ENCODE peak calls at places on chromosomes 16 and 17, in five cellular contexts. One of them, this sample, is unnamed.

GRCh38 chr17:19263621-19264010 is 26.4 kb downstream of the EPN2 start:
- DNase-seq in neuronal stem cell: no peak
- DNase-seq in IMR-90: peak
- DNase-seq in mesenchymal stem cell: peak
- DNase-seq in H1: no peak
- DNase-seq in this sample: no peak

GRCh38 chr17:42429726-42430464 is 6.8 kb upstream of the CAVIN1 start:
- DNase-seq in neuronal stem cell: no peak
- DNase-seq in IMR-90: no peak
- DNase-seq in mesenchymal stem cell: no peak
- DNase-seq in H1: no peak
- DNase-seq in this sample: no peak

GRCh38 chr17:63774141-63774981 is at the start of gene DDX42:
- DNase-seq in neuronal stem cell: no peak
- DNase-seq in IMR-90: peak
- DNase-seq in mesenchymal stem cell: peak
- DNase-seq in H1: no peak
- DNase-seq in this sample: peak

GRCh38 chr16:50797456-50797855 is 55.6 kb downstream of the CYLD start:
- DNase-seq in neuronal stem cell: no peak
- DNase-seq in IMR-90: peak
- DNase-seq in mesenchymal stem cell: no peak
- DNase-seq in H1: no peak
- DNase-seq in this sample: no peak

GRCh38 chr17:58630883-58631522 is 60.8 kb downstream of the TEX14 start:
- DNase-seq in neuronal stem cell: peak
- DNase-seq in IMR-90: no peak
- DNase-seq in mesenchymal stem cell: peak
- DNase-seq in H1: peak
- DNase-seq in this sample: peak

GRCh38 chr17:13002761-13003453 is 14.9 kb downstream of the ELAC2 start:
- DNase-seq in neuronal stem cell: peak
- DNase-seq in IMR-90: peak
- DNase-seq in mesenchymal stem cell: peak
- DNase-seq in H1: peak
- DNase-seq in this sample: peak

GRCh38 chr16:78629173-78629572 is 529.7 kb downstream of the WWOX start:
- DNase-seq in neuronal stem cell: no peak
- DNase-seq in IMR-90: no peak
- DNase-seq in mesenchymal stem cell: peak
- DNase-seq in H1: no peak
- DNase-seq in this sample: no peak

GRCh38 chr17:32357615-32358014 is 7.7 kb downstream of the ZNF207 start:
- DNase-seq in neuronal stem cell: no peak
- DNase-seq in IMR-90: no peak
- DNase-seq in mesenchymal stem cell: no peak
- DNase-seq in H1: no peak
- DNase-seq in this sample: no peak

GRCh38 chr16:77171750-77172635 is 19.0 kb upstream of the MON1B start:
- DNase-seq in neuronal stem cell: peak
- DNase-seq in IMR-90: peak
- DNase-seq in mesenchymal stem cell: peak
- DNase-seq in H1: no peak
- DNase-seq in this sample: no peak

GRCh38 chr16:48291303-48291702 is 44.0 kb upstream of the ABCC11 start:
- DNase-seq in neuronal stem cell: no peak
- DNase-seq in IMR-90: peak
- DNase-seq in mesenchymal stem cell: no peak
- DNase-seq in H1: no peak
- DNase-seq in this sample: no peak

GRCh38 chr17:11279776-11280344 is 38.8 kb downstream of the SHISA6 start:
- DNase-seq in neuronal stem cell: no peak
- DNase-seq in IMR-90: no peak
- DNase-seq in mesenchymal stem cell: no peak
- DNase-seq in H1: no peak
- DNase-seq in this sample: peak

GRCh38 chr16:74025-74424 is 1.6 kb upstream of the RHBDF1 start:
- DNase-seq in neuronal stem cell: no peak
- DNase-seq in IMR-90: no peak
- DNase-seq in mesenchymal stem cell: no peak
- DNase-seq in H1: no peak
- DNase-seq in this sample: no peak
- H2BK15ac ChIP-seq in neuronal stem cell: peak
- H2BK15ac ChIP-seq in IMR-90: peak
- H2BK15ac ChIP-seq in mesenchymal stem cell: no peak
- H2BK15ac ChIP-seq in H1: peak
- H2BK15ac ChIP-seq in this sample: no peak

DNA sequence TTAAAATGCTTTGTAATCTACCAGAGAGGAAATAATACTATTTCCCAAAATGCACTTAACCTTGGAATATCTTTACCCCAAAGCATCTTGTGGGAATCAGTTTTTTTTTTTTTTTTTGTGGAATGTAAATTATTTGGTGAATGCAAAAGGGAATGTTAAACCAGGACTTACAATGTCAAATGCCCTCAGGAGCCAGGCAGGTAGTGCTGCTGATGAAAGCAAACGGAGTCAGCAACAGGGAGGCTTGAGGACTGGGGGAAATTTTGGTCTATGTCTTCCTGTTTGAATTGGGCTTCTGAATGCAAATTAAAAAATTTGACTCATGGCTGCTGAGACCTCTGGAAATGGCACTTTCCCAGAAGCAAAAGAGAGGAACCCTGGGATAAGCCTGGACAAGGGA is 96.5 kb upstream of the NLRP1 start:
- DNase-seq in neuronal stem cell: no peak
- DNase-seq in IMR-90: no peak
- DNase-seq in mesenchymal stem cell: no peak
- DNase-seq in H1: no peak
- DNase-seq in this sample: peak
- H2AFZ ChIP-seq in neuronal stem cell: no peak
- H2AFZ ChIP-seq in IMR-90: no peak
- H2AFZ ChIP-seq in mesenchymal stem cell: no peak
- H2AFZ ChIP-seq in H1: peak
- H2AFZ ChIP-seq in this sample: no peak

DNA sequence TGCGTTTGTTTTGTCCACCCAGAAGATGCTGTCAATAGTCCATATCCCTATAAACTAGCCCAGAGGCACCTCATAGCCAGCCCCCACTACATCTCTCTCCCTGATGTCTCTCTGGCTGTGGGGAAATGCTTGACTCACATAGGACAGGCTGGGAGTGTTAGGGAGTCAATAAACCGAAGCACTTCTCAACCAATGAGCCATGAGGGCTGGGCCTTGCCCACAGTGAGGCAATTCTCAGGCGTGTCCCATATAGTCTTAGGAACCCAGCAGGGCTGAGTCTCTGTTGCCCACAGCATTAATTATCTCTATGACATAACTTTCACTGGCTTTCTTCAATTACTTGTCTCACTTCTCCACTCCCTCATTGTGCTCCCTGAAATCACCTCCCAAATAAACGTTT is 387.3 kb upstream of the CDH11 start:
- DNase-seq in neuronal stem cell: no peak
- DNase-seq in IMR-90: no peak
- DNase-seq in mesenchymal stem cell: no peak
- DNase-seq in H1: no peak
- DNase-seq in this sample: no peak
- H3K14ac ChIP-seq in neuronal stem cell: no peak
- H3K14ac ChIP-seq in IMR-90: no peak
- H3K14ac ChIP-seq in mesenchymal stem cell: no peak
- H3K14ac ChIP-seq in H1: no peak
- H3K14ac ChIP-seq in this sample: no peak

GRCh38 chr17:59837362-59838195 is 55.2 kb downstream of the TUBD1 start:
- DNase-seq in neuronal stem cell: peak
- DNase-seq in IMR-90: peak
- DNase-seq in mesenchymal stem cell: peak
- DNase-seq in H1: no peak
- DNase-seq in this sample: peak
- H2BK15ac ChIP-seq in neuronal stem cell: no peak
- H2BK15ac ChIP-seq in IMR-90: peak
- H2BK15ac ChIP-seq in mesenchymal stem cell: no peak
- H2BK15ac ChIP-seq in H1: no peak
- H2BK15ac ChIP-seq in this sample: no peak

GRCh38 chr17:68182016-68182315 is 65.9 kb upstream of the AMZ2 start:
- DNase-seq in neuronal stem cell: no peak
- DNase-seq in IMR-90: no peak
- DNase-seq in mesenchymal stem cell: no peak
- DNase-seq in H1: no peak
- DNase-seq in this sample: no peak

GRCh38 chr17:68182940-68183551 is 64.8 kb upstream of the AMZ2 start:
- DNase-seq in neuronal stem cell: no peak
- DNase-seq in IMR-90: no peak
- DNase-seq in mesenchymal stem cell: no peak
- DNase-seq in H1: no peak
- DNase-seq in this sample: peak

GRCh38 chr17:68184816-68185436 is 62.9 kb upstream of the AMZ2 start:
- DNase-seq in neuronal stem cell: no peak
- DNase-seq in IMR-90: no peak
- DNase-seq in mesenchymal stem cell: no peak
- DNase-seq in H1: no peak
- DNase-seq in this sample: no peak

GRCh38 chr17:68178831-68179230 is 69.0 kb upstream of the AMZ2 start:
- DNase-seq in neuronal stem cell: no peak
- DNase-seq in IMR-90: no peak
- DNase-seq in mesenchymal stem cell: no peak
- DNase-seq in H1: no peak
- DNase-seq in this sample: no peak

DNA sequence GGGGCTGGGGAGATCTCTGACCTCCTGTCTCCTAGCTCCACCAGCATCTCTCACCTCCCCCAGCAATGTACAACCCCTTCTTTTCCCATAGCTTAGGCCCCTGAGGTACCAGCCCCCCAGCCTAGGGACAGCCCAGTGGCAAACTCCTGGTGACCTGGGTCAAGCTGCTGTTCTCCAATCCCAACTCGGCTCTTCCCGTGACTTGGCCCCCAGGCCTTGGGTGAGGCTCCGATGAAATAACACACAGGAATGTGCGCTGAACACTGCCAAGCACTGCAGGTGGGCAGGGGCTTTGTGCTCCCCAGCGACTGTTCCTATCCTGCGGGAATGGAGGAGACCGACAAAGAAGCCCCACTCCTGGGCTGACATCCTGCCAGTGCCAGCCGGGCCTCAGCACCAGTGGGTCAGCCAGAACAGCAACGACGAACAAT is 63.7 kb upstream of the AMZ2 start:
- DNase-seq in neuronal stem cell: no peak
- DNase-seq in IMR-90: no peak
- DNase-seq in mesenchymal stem cell: no peak
- DNase-seq in H1: no peak
- DNase-seq in this sample: peak
- H2AFZ ChIP-seq in neuronal stem cell: no peak
- H2AFZ ChIP-seq in IMR-90: no peak
- H2AFZ ChIP-seq in mesenchymal stem cell: no peak
- H2AFZ ChIP-seq in H1: no peak
- H2AFZ ChIP-seq in this sample: no peak

GRCh38 chr17:62627904-62628603 is 584 bp downstream of the MRC2 start:
- DNase-seq in neuronal stem cell: peak
- DNase-seq in IMR-90: peak
- DNase-seq in mesenchymal stem cell: peak
- DNase-seq in H1: no peak
- DNase-seq in this sample: peak
- H3K14ac ChIP-seq in neuronal stem cell: peak
- H3K14ac ChIP-seq in IMR-90: peak
- H3K14ac ChIP-seq in mesenchymal stem cell: peak
- H3K14ac ChIP-seq in H1: no peak
- H3K14ac ChIP-seq in this sample: peak

GRCh38 chr16:14302399-14303181 is 231.5 kb downstream of the MRTFB start:
- DNase-seq in neuronal stem cell: no peak
- DNase-seq in IMR-90: no peak
- DNase-seq in mesenchymal stem cell: peak
- DNase-seq in H1: no peak
- DNase-seq in this sample: peak
- H2BK15ac ChIP-seq in neuronal stem cell: peak
- H2BK15ac ChIP-seq in IMR-90: no peak
- H2BK15ac ChIP-seq in mesenchymal stem cell: peak
- H2BK15ac ChIP-seq in H1: no peak
- H2BK15ac ChIP-seq in this sample: no peak

GRCh38 chr17:39198186-39198566 is 707 bp upstream of the CACNB1 start:
- DNase-seq in neuronal stem cell: peak
- DNase-seq in IMR-90: no peak
- DNase-seq in mesenchymal stem cell: no peak
- DNase-seq in H1: no peak
- DNase-seq in this sample: no peak
- H2AFZ ChIP-seq in neuronal stem cell: peak
- H2AFZ ChIP-seq in IMR-90: peak
- H2AFZ ChIP-seq in mesenchymal stem cell: peak
- H2AFZ ChIP-seq in H1: no peak
- H2AFZ ChIP-seq in this sample: no peak

This sample was measured in H9.